ENCODE peak calls at places on chromosomes 4 and X, in six cellular contexts. U is AG04450, W is brain microvascular endothelial cell, F is kidney epithelial cell, Q is cardiac muscle cell, B is RWPE2. K is an unnamed sample.

GRCh38 chr4:56907489-56908205 is at the start of gene REST:
- DNase-seq in U (no peak), B (peak), Q (peak), F (no peak), W (peak), K (no peak)

GRCh38 chrX:46433892-46434291 is 111.3 kb downstream of the ZNF674 start:
- DNase-seq in B (no peak), W (peak), Q (peak), U (peak), F (no peak), K (no peak)

GRCh38 chr4:122898370-122899150 is 23.8 kb downstream of the NUDT6 start:
- DNase-seq in W (peak), U (peak), Q (peak), B (no peak), F (peak), K (peak)

GRCh38 chr4:53489279-53489889 is 101.9 kb downstream of the LNX1 start:
- DNase-seq in Q (peak), U (no peak), W (peak), F (no peak), B (no peak), K (no peak)

GRCh38 chr4:161929966-161930365 is 233.8 kb downstream of the FSTL5 start:
- DNase-seq in F (peak), U (no peak), W (no peak), B (no peak), Q (peak), K (peak)

GRCh38 chrX:14660970-14661369 is 131.6 kb downstream of the GLRA2 start:
- DNase-seq in W (no peak), U (no peak), F (no peak), B (no peak), Q (no peak), K (no peak)

GRCh38 chr4:12122316-12122715 is 693.6 kb upstream of the HS3ST1 start:
- DNase-seq in F (no peak), Q (no peak), B (no peak), U (no peak), W (no peak), K (no peak)

GRCh38 chr4:128974203-128974602 is 119.1 kb downstream of the SCLT1 start:
- DNase-seq in Q (peak), U (no peak), F (no peak), B (no peak), W (no peak), K (no peak)

GRCh38 chr4:4507923-4508322 is 33.9 kb downstream of the STX18 start:
- DNase-seq in F (no peak), W (no peak), B (no peak), Q (no peak), U (no peak), K (no peak)

GRCh38 chr4:22502895-22503814 is 12.7 kb downstream of the ADGRA3 start:
- DNase-seq in W (no peak), B (no peak), F (no peak), U (no peak), Q (peak), K (no peak)

GRCh38 chr4:22500128-22500611 is 15.7 kb downstream of the ADGRA3 start:
- DNase-seq in B (no peak), U (no peak), F (no peak), Q (no peak), W (no peak), K (no peak)

GRCh38 chr4:22498866-22499265 is 17.0 kb downstream of the ADGRA3 start:
- DNase-seq in B (no peak), Q (no peak), U (no peak), F (no peak), W (no peak), K (no peak)

GRCh38 chr4:22501715-22502095 is 14.2 kb downstream of the ADGRA3 start:
- DNase-seq in W (no peak), B (no peak), U (no peak), F (no peak), Q (no peak), K (no peak)

GRCh38 chr4:22500831-22501714 is 14.8 kb downstream of the ADGRA3 start:
- DNase-seq in Q (no peak), B (no peak), W (peak), U (no peak), F (peak), K (no peak)
- H3K4me3 ChIP-seq in Q (no peak), B (no peak), W (no peak), U (no peak), F (no peak), K (no peak)

GRCh38 chr4:110454456-110454855 is 21.5 kb upstream of the ENPEP start:
- DNase-seq in Q (no peak), W (no peak), F (no peak), U (no peak), B (no peak), K (no peak)

GRCh38 chr4:110449947-110450346 is 26.0 kb upstream of the ENPEP start:
- DNase-seq in W (no peak), B (no peak), F (no peak), Q (no peak), U (no peak), K (no peak)

DNA sequence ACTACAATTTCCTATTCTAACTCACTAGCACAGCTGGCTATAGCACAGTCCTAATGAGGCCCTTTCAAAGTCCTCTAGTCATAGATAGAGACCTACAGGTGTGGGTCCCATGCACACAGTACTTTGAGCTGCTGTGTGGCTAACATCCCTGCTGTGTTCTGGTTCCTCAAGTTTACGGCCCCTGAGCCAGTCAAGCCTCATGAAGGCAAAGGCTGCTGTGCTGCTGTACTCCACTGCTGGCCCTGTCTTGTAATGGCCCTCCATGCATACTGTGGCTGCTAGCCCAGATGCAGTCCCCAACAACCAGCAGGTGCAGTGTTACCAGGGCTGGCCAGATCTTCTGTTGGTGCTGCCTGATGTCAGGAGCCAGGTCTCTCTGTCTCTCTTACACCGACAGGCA is 23.4 kb upstream of the ENPEP start:
- DNase-seq in W (no peak), B (no peak), F (no peak), Q (no peak), U (no peak), K (no peak)
- H3K4me3 ChIP-seq in W (no peak), B (no peak), F (no peak), Q (no peak), U (no peak), K (no peak)

DNA sequence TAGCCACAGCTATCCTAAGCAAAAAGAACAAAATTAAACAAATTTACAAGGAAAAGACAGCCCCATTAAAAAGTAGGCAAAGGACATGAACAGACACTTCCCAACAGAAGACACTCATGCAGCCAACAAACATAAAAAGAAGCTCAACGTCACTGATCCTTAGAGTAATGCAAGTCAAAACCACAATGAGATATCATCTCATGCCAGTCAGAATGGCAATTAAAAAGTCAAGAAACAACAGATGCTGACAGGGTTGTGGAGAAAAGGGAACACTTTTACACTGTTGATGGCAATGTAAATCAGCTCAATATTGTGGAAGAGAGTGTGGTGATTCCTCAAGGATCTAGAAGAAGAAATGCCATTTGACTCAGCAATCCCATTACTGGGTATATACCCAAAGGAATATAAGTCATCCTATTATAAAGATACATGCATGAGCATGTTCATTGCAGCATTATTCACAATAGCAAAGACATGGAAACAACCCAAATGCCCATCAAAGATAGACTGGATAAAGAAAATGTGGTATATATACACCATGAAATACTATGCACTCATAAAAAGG is 163.0 kb upstream of the TET2 start:
- DNase-seq in U (no peak), B (no peak), W (no peak), F (no peak), Q (no peak), K (no peak)
- H3K4me3 ChIP-seq in U (no peak), B (no peak), W (no peak), F (no peak), Q (no peak), K (no peak)

DNA sequence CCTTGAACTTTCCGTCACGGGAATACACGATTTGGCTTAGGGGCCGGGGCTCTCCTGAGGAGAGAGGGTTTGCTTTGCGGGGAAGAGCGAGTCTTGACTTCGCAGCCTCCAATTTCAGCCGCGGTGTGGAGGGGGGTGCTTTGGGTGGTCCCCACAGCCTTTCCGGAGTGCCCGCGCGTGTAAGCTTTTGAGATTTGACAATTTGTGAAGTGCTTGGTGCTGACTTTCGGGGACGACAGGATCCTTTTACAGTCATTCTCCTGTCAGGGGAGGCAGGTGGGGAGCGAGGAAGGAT is 361 bp downstream of the SCML1 start:
- DNase-seq in B (no peak), F (no peak), W (no peak), U (no peak), Q (no peak), K (no peak)
- H3K4me3 ChIP-seq in B (peak), F (peak), W (peak), U (peak), Q (peak), K (peak)

DNA sequence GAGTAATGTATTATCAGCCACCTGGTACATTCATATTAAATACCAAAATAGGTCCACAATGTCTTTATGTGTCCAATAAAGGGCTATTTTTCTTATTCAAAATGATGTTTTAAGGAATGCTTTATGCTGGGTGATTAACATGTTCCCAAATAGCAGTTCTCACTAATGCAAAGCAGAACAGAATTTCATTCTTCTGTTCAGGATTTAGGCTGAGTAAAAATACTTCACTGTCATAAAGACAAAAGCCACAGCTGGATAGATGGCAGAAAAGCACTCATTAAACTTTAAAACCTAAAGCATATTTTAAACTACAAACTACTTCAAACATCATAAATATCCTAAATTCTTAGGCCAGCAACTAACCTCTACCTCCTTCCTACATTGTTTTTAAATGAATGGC is 244.0 kb downstream of the TMA16 start:
- DNase-seq in Q (no peak), U (no peak), B (no peak), W (no peak), F (no peak), K (no peak)
- H3K4me3 ChIP-seq in Q (no peak), U (no peak), B (no peak), W (no peak), F (no peak), K (no peak)

GRCh38 chrX:64975491-64975890 is 759 bp downstream of the ZC4H2 start:
- DNase-seq in U (no peak), W (peak), Q (peak), B (no peak), F (no peak), K (no peak)
- H3K4me3 ChIP-seq in U (peak), W (peak), Q (peak), B (peak), F (peak), K (peak)